ENCODE peak calls at places on chromosomes 1 and 21, in nine cellular contexts. V, H, T, X, Q, P, J, K and C are unnamed samples.

GRCh38 chr1:166969074-166969677 is 6.2 kb downstream of the ILDR2 start:
- DNase-seq in V (no peak), H (no peak), T (no peak), X (no peak), Q (no peak), P (no peak), J (no peak), K (no peak), C (no peak)

GRCh38 chr1:19877821-19878636 is 4.2 kb upstream of the OTUD3 start:
- DNase-seq in V (no peak), H (no peak), T (no peak), X (no peak), Q (no peak), P (peak; percentile 2), J (no peak), K (no peak), C (no peak)

GRCh38 chr1:154772611-154773515 is 97.2 kb downstream of the KCNN3 start:
- DNase-seq in V (no peak), H (no peak), T (no peak), X (no peak), Q (no peak), P (no peak), J (no peak), K (no peak), C (no peak)

GRCh38 chr1:38003261-38004250 is 1.8 kb downstream of the FHL3 start:
- DNase-seq in V (no peak), H (no peak), T (no peak), X (no peak), Q (no peak), P (peak; percentile 41), J (no peak), K (no peak), C (no peak)

GRCh38 chr1:116852910-116853309 is 56.8 kb upstream of the PTGFRN start:
- DNase-seq in V (no peak), H (no peak), T (no peak), X (no peak), Q (no peak), P (peak; percentile 44), J (no peak), K (no peak), C (no peak)

GRCh38 chr1:77671836-77672235 is 10.6 kb downstream of the ZZZ3 start:
- DNase-seq in V (no peak), H (no peak), T (no peak), X (no peak), Q (no peak), P (peak; percentile 44), J (no peak), K (no peak), C (no peak)

GRCh38 chr1:54581621-54582035 is 33.6 kb downstream of the ACOT11 start:
- DNase-seq in V (peak; percentile 40), H (peak; percentile 93), T (no peak), X (no peak), Q (peak; percentile 76), P (peak; percentile 89), J (peak; percentile 14), K (peak; percentile 96), C (no peak)

GRCh38 chr1:237562247-237562823 is 328.4 kb downstream of the ZP4 start:
- DNase-seq in V (no peak), H (no peak), T (peak; percentile 39), X (no peak), Q (no peak), P (peak; percentile 55), J (peak; percentile 74), K (no peak), C (peak; percentile 30)

GRCh38 chr1:32907435-32907834 is 6.2 kb upstream of the TMEM54 start:
- DNase-seq in V (no peak), H (no peak), T (no peak), X (no peak), Q (no peak), P (peak; percentile 38), J (no peak), K (no peak), C (no peak)

GRCh38 chr21:42541618-42542017 is 28.0 kb downstream of the SLC37A1 start:
- DNase-seq in V (no peak), H (no peak), T (no peak), X (no peak), Q (no peak), P (no peak), J (no peak), K (no peak), C (no peak)

GRCh38 chr1:24294757-24295371 is 24.3 kb upstream of the GRHL3 start:
- DNase-seq in V (no peak), H (peak; percentile 49), T (no peak), X (no peak), Q (peak; percentile 64), P (peak; percentile 84), J (no peak), K (peak; percentile 87), C (no peak)

GRCh38 chr1:54413295-54413694 is 7.1 kb upstream of the SSBP3 start:
- DNase-seq in V (peak; percentile 10), H (peak; percentile 47), T (no peak), X (no peak), Q (no peak), P (peak; percentile 72), J (no peak), K (no peak), C (no peak)

GRCh38 chr1:53524428-53525400 is 65.5 kb downstream of the DMRTB1 start:
- DNase-seq in V (no peak), H (no peak), T (no peak), X (no peak), Q (no peak), P (no peak), J (no peak), K (no peak), C (no peak)

GRCh38 chr21:42179316-42179715 is 39.6 kb upstream of the ABCG1 start:
- DNase-seq in V (no peak), H (no peak), T (no peak), X (no peak), Q (no peak), P (no peak), J (no peak), K (no peak), C (no peak)

GRCh38 chr1:30911061-30911954 is 2.8 kb upstream of the SDC3 start:
- DNase-seq in V (peak; percentile 69), H (peak; percentile 90), T (peak; percentile 66), X (peak; percentile 44), Q (peak; percentile 88), P (peak; percentile 83), J (peak; percentile 80), K (peak; percentile 91), C (peak; percentile 89)

GRCh38 chr1:228345201-228345930 is 61.3 kb downstream of the TRIM11 start:
- DNase-seq in V (no peak), H (no peak), T (no peak), X (no peak), Q (peak; percentile 7), P (no peak), J (no peak), K (peak; percentile 17), C (no peak)

GRCh38 chr1:160161965-160162705 is 10.7 kb downstream of the ATP1A4 start:
- DNase-seq in V (no peak), H (no peak), T (no peak), X (no peak), Q (no peak), P (peak; percentile 31), J (no peak), K (no peak), C (peak; percentile 42)

GRCh38 chr1:153659656-153660055 is 1.2 kb downstream of the SNAPIN start:
- DNase-seq in V (no peak), H (no peak), T (no peak), X (no peak), Q (no peak), P (no peak), J (no peak), K (no peak), C (no peak)

GRCh38 chr1:5501206-5501980 is 490.8 kb downstream of the NPHP4 start:
- DNase-seq in V (no peak), H (no peak), T (no peak), X (no peak), Q (no peak), P (no peak), J (no peak), K (no peak), C (no peak)

GRCh38 chr21:45447821-45448220 is 42.9 kb downstream of the COL18A1 start:
- DNase-seq in V (no peak), H (no peak), T (no peak), X (no peak), Q (no peak), P (no peak), J (no peak), K (no peak), C (no peak)

GRCh38 chr21:33884361-33885157 is 31.0 kb downstream of the ATP5PO start:
- DNase-seq in V (no peak), H (no peak), T (no peak), X (no peak), Q (no peak), P (peak; percentile 96), J (peak; percentile 62), K (no peak), C (no peak)

GRCh38 chr1:119310301-119310700 is 58.3 kb upstream of the HAO2 start:
- DNase-seq in V (no peak), H (no peak), T (no peak), X (no peak), Q (no peak), P (no peak), J (no peak), K (no peak), C (no peak)

GRCh38 chr1:231625975-231626534 is 535 bp upstream of the DISC1 start:
- DNase-seq in V (no peak), H (no peak), T (peak; percentile 21), X (no peak), Q (no peak), P (no peak), J (no peak), K (no peak), C (no peak)

GRCh38 chr1:227883641-227884301 is 64.0 kb downstream of the WNT9A start:
- DNase-seq in V (no peak), H (no peak), T (no peak), X (no peak), Q (no peak), P (no peak), J (no peak), K (no peak), C (peak; percentile 18)